ENCODE peak calls at places on chromosomes 16 and 17, in five cellular contexts. G is CD8-positive, alpha-beta memory T cell; E is PC-3; T is neural progenitor cell; M is pancreas. R is an unnamed sample.
A peak's percentile ranks its signal among the peaks of the same experiment; 100 is the strongest.

GRCh38 chr17:74924250-74924948 is at the start of gene OTOP2:
- DNase-seq in E (no peak), M (no peak), T (peak; percentile 38), G (no peak), R (no peak)

GRCh38 chr17:9916108-9916507 is 11.0 kb upstream of the RCVRN start:
- DNase-seq in T (no peak), G (no peak), M (no peak), E (no peak), R (no peak)

GRCh38 chr16:57998992-57999365 is 1.5 kb downstream of the ZNF319 start:
- DNase-seq in M (no peak), E (no peak), G (peak; percentile 47), T (no peak), R (no peak)

GRCh38 chr17:63421681-63422645 is 24.1 kb downstream of the CYB561 start:
- DNase-seq in T (no peak), M (no peak), E (no peak), G (no peak), R (no peak)

GRCh38 chr17:55093358-55093757 is 124.8 kb downstream of the STXBP4 start:
- DNase-seq in G (no peak), T (no peak), E (no peak), M (no peak), R (no peak)

GRCh38 chr16:57953857-57954256 is 17.1 kb downstream of the CNGB1 start:
- DNase-seq in T (no peak), M (no peak), E (no peak), G (peak; percentile 1), R (no peak)

GRCh38 chr16:57266531-57267268 is 17.8 kb downstream of the PLLP start:
- DNase-seq in T (no peak), G (no peak), M (no peak), E (no peak), R (peak; percentile 81)

GRCh38 chr16:49441366-49441780 is 67.8 kb downstream of the C16orf78 start:
- DNase-seq in E (no peak), T (peak; percentile 49), G (peak; percentile 80), M (peak; percentile 17), R (peak; percentile 54)

GRCh38 chr16:19940195-19940594 is 55.5 kb upstream of the GPRC5B start:
- DNase-seq in T (no peak), G (no peak), M (no peak), E (no peak), R (no peak)

GRCh38 chr17:81480140-81480917 is 32.3 kb downstream of the ACTG1 start:
- DNase-seq in E (peak; percentile 45), G (no peak), T (no peak), M (no peak), R (no peak)

GRCh38 chr16:53549970-53550406 is 47.0 kb upstream of the AKTIP start:
- DNase-seq in M (peak; percentile 59), T (peak; percentile 84), E (peak; percentile 59), G (peak; percentile 64), R (peak; percentile 75)

GRCh38 chr16:3458852-3459361 is 15.4 kb downstream of the NAA60 start:
- DNase-seq in M (peak; percentile 65), G (no peak), T (no peak), E (peak; percentile 17), R (peak; percentile 97)

GRCh38 chr16:48353565-48354163 is 31.5 kb downstream of the SIAH1 start:
- DNase-seq in G (peak; percentile 78), E (peak; percentile 69), T (peak; percentile 79), M (peak; percentile 66), R (peak; percentile 83)

GRCh38 chr16:17307501-17307900 is 163.3 kb downstream of the XYLT1 start:
- DNase-seq in G (no peak), T (peak; percentile 45), M (no peak), E (no peak), R (no peak)

GRCh38 chr16:17377360-17378324 is 93.1 kb downstream of the XYLT1 start:
- DNase-seq in T (peak; percentile 84), E (no peak), M (no peak), G (no peak), R (no peak)

GRCh38 chr17:81961087-81961514 is at the start of gene NOTUM:
- DNase-seq in G (no peak), E (peak; percentile 35), M (no peak), T (peak; percentile 88), R (no peak)

GRCh38 chr16:85231959-85232358 is 119.7 kb upstream of the CIBAR2 start:
- DNase-seq in M (no peak), G (no peak), T (no peak), E (no peak), R (no peak)

GRCh38 chr16:12079411-12079965 is 103.0 kb downstream of the SNX29 start:
- DNase-seq in T (no peak), M (no peak), G (no peak), E (no peak), R (no peak)

GRCh38 chr17:1188812-1189211 is 9.0 kb upstream of the ABR start:
- DNase-seq in M (peak; percentile 76), E (no peak), T (no peak), G (no peak), R (no peak)

GRCh38 chr17:81902023-81902652 is at the start of gene NPB:
- DNase-seq in G (no peak), T (peak; percentile 74), M (no peak), E (no peak), R (peak; percentile 37)

GRCh38 chr17:46011711-46012505 is 12.9 kb downstream of the STH start:
- DNase-seq in E (no peak), T (no peak), M (no peak), G (no peak), R (no peak)

GRCh38 chr16:74372953-74373846 is 2.9 kb upstream of the NPIPB15 start:
- DNase-seq in E (no peak), M (no peak), G (no peak), T (no peak), R (no peak)

GRCh38 chr16:1961651-1962067 is 2.3 kb downstream of the NDUFB10 start:
- DNase-seq in G (no peak), T (no peak), M (no peak), E (no peak), R (no peak)

GRCh38 chr16:8894736-8895334 is 12.7 kb downstream of the LITAFD start:
- DNase-seq in M (no peak), E (no peak), T (no peak), G (no peak), R (no peak)

GRCh38 chr17:2023692-2024571 is 1.2 kb downstream of the RTN4RL1 start:
- DNase-seq in T (peak; percentile 99), G (peak; percentile 68), E (peak; percentile 53), M (peak; percentile 76), R (no peak)

GRCh38 chr17:74485012-74485743 is 18.7 kb downstream of the CD300A start:
- DNase-seq in T (no peak), M (no peak), E (no peak), G (no peak), R (no peak)

GRCh38 chr16:76856112-76856511 is 334.9 kb upstream of the MON1B start:
- DNase-seq in E (peak; percentile 2), G (no peak), T (no peak), M (no peak), R (no peak)

GRCh38 chr16:8931864-8932263 is 31.8 kb downstream of the USP7 start:
- DNase-seq in T (peak; percentile 81), E (peak; percentile 32), G (peak; percentile 67), M (peak; percentile 63), R (peak; percentile 46)

DNA sequence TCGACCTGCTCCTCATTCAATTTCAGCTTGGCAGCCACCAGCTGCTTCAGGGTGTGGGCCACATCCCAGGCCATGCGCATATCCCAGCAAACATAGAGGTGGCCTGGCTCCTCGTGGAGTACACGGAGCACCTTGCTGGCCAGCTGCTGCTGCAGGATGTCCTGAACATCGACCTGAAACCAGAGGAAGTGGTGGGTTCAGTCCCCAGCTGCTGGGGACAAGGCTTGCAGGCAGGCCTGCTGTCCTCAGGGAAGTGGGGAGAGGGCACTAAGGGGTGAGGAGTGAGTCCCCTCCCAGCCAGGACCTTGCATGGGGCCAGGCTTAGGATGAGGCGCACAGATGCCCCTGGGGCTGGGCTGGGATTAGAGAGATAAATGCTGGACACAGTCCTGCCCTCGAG is 22.6 kb downstream of the LGALS9 start:
- DNase-seq in M (no peak), T (no peak), E (no peak), G (no peak), R (no peak)
- H3K4me3 ChIP-seq in M (no peak overlapping the region), T (no peak overlapping the region), E (no peak overlapping the region), G (no peak overlapping the region), R (no peak overlapping the region)

GRCh38 chr17:50693041-50693682 is 14.6 kb downstream of the ANKRD40 start:
- DNase-seq in E (peak; percentile 94), M (no peak), G (no peak), T (no peak), R (peak; percentile 79)
- H3K27ac ChIP-seq in E (peak overlapping the region; percentile 86), M (peak overlapping the region; percentile 88), G (no peak overlapping the region), T (no peak overlapping the region), R (peak overlapping the region; percentile 89)

GRCh38 chr16:52515068-52515671 is 31.8 kb downstream of the TOX3 start:
- DNase-seq in T (peak; percentile 30), G (no peak), E (no peak), M (no peak), R (no peak)

GRCh38 chr16:52512297-52512987 is 34.5 kb downstream of the TOX3 start:
- DNase-seq in T (peak; percentile 54), E (no peak), M (no peak), G (no peak), R (peak; percentile 52)
- H3K4me1 ChIP-seq in T (peaks cover 34% of the 10 kb centered on the region), E (no peaks in the 10 kb centered on the region), M (no peaks in the 10 kb centered on the region), G (no peaks in the 10 kb centered on the region), R (no peaks in the 10 kb centered on the region)

DNA sequence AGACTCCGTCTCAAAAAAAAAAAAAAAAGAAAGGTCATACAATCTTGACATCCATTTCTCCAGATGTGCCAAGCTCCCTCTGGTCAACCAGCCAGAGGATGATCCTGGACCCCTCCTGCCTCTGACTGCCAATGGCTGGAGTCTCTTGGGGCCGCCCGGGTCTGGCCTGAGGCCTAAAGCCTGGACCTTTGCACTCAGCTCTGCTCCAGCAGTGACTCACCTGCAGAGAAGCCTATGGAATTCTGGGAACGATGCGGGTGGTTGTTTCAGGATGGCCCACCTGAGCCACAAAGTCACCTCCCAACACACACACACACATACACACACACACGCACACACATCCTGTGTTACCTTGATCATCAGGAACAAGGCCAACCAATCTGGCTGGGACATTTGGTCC is 64.0 kb upstream of the DNAH17 start:
- DNase-seq in T (no peak), G (no peak), M (no peak), E (no peak), R (no peak)
- H3K4me3 ChIP-seq in T (no peak overlapping the region), G (no peak overlapping the region), M (no peak overlapping the region), E (no peak overlapping the region), R (no peak overlapping the region)

R was measured in small intestine.